ENCODE peak calls at places on chromosome 6, in ten cellular contexts. One of them, this sample, is unnamed.

GRCh38 chr6:38773338-38773737 is 58.2 kb downstream of the DNAH8 start:
- DNase-seq in GF-D8: no peak
- DNase-seq in ELF-1: peak
- DNase-seq in right cardiac atrium: no peak
- DNase-seq in osteocyte: no peak
- DNase-seq in T-helper 9 cell: no peak
- DNase-seq in HTR-8/SVneo: no peak
- DNase-seq in kidney: no peak
- DNase-seq in iPS-NIHi11: peak
- DNase-seq in EL: peak
- DNase-seq in this sample: no peak

GRCh38 chr6:2749972-2750600 is 636 bp downstream of the MYLK4 start:
- DNase-seq in ELF-1: peak
- DNase-seq in HTR-8/SVneo: peak
- DNase-seq in kidney: no peak
- DNase-seq in osteocyte: no peak
- DNase-seq in right cardiac atrium: no peak
- DNase-seq in GF-D8: no peak
- DNase-seq in T-helper 9 cell: peak
- DNase-seq in EL: peak
- DNase-seq in iPS-NIHi11: peak
- DNase-seq in this sample: no peak

GRCh38 chr6:33783781-33784520 is 5.0 kb downstream of the LEMD2 start:
- DNase-seq in iPS-NIHi11: no peak
- DNase-seq in EL: no peak
- DNase-seq in osteocyte: no peak
- DNase-seq in kidney: peak
- DNase-seq in T-helper 9 cell: no peak
- DNase-seq in GF-D8: no peak
- DNase-seq in ELF-1: no peak
- DNase-seq in right cardiac atrium: no peak
- DNase-seq in HTR-8/SVneo: no peak
- DNase-seq in this sample: no peak

GRCh38 chr6:5501837-5502236 is 240.5 kb downstream of the FARS2 start:
- DNase-seq in iPS-NIHi11: no peak
- DNase-seq in kidney: no peak
- DNase-seq in osteocyte: no peak
- DNase-seq in HTR-8/SVneo: no peak
- DNase-seq in ELF-1: no peak
- DNase-seq in GF-D8: no peak
- DNase-seq in EL: no peak
- DNase-seq in T-helper 9 cell: no peak
- DNase-seq in right cardiac atrium: peak
- DNase-seq in this sample: no peak

GRCh38 chr6:105321728-105322127 is 81.2 kb downstream of the PREP start:
- DNase-seq in kidney: no peak
- DNase-seq in iPS-NIHi11: no peak
- DNase-seq in ELF-1: no peak
- DNase-seq in osteocyte: no peak
- DNase-seq in right cardiac atrium: no peak
- DNase-seq in HTR-8/SVneo: no peak
- DNase-seq in EL: no peak
- DNase-seq in T-helper 9 cell: no peak
- DNase-seq in GF-D8: no peak
- DNase-seq in this sample: no peak

GRCh38 chr6:138979813-138980668 is 8.0 kb downstream of the REPS1 start:
- DNase-seq in ELF-1: no peak
- DNase-seq in T-helper 9 cell: no peak
- DNase-seq in HTR-8/SVneo: no peak
- DNase-seq in EL: no peak
- DNase-seq in kidney: no peak
- DNase-seq in GF-D8: no peak
- DNase-seq in right cardiac atrium: no peak
- DNase-seq in iPS-NIHi11: no peak
- DNase-seq in osteocyte: no peak
- DNase-seq in this sample: no peak

GRCh38 chr6:116016846-116017545 is 43.7 kb downstream of the FRK start:
- DNase-seq in iPS-NIHi11: no peak
- DNase-seq in kidney: no peak
- DNase-seq in HTR-8/SVneo: no peak
- DNase-seq in T-helper 9 cell: no peak
- DNase-seq in ELF-1: no peak
- DNase-seq in GF-D8: no peak
- DNase-seq in osteocyte: no peak
- DNase-seq in EL: no peak
- DNase-seq in right cardiac atrium: peak
- DNase-seq in this sample: no peak

GRCh38 chr6:161481786-161482516 is 208.1 kb upstream of the AGPAT4 start:
- DNase-seq in osteocyte: no peak
- DNase-seq in HTR-8/SVneo: no peak
- DNase-seq in kidney: no peak
- DNase-seq in iPS-NIHi11: no peak
- DNase-seq in T-helper 9 cell: no peak
- DNase-seq in GF-D8: no peak
- DNase-seq in ELF-1: no peak
- DNase-seq in EL: no peak
- DNase-seq in right cardiac atrium: no peak
- DNase-seq in this sample: no peak

GRCh38 chr6:33249732-33250625 is 21.7 kb downstream of the VPS52 start:
- DNase-seq in ELF-1: peak
- DNase-seq in T-helper 9 cell: no peak
- DNase-seq in right cardiac atrium: peak
- DNase-seq in GF-D8: no peak
- DNase-seq in EL: peak
- DNase-seq in osteocyte: no peak
- DNase-seq in kidney: peak
- DNase-seq in HTR-8/SVneo: no peak
- DNase-seq in iPS-NIHi11: peak
- DNase-seq in this sample: peak

GRCh38 chr6:126188271-126188909 is 151.5 kb upstream of the CENPW start:
- DNase-seq in osteocyte: no peak
- DNase-seq in GF-D8: no peak
- DNase-seq in ELF-1: no peak
- DNase-seq in right cardiac atrium: no peak
- DNase-seq in HTR-8/SVneo: peak
- DNase-seq in EL: peak
- DNase-seq in iPS-NIHi11: no peak
- DNase-seq in T-helper 9 cell: no peak
- DNase-seq in kidney: no peak
- DNase-seq in this sample: peak

GRCh38 chr6:37862992-37863391 is 43.5 kb downstream of the ZFAND3 start:
- DNase-seq in ELF-1: no peak
- DNase-seq in GF-D8: no peak
- DNase-seq in HTR-8/SVneo: peak
- DNase-seq in kidney: no peak
- DNase-seq in osteocyte: no peak
- DNase-seq in iPS-NIHi11: no peak
- DNase-seq in T-helper 9 cell: no peak
- DNase-seq in right cardiac atrium: no peak
- DNase-seq in EL: peak
- DNase-seq in this sample: no peak

GRCh38 chr6:23589811-23590210 is 536.2 kb upstream of the NRSN1 start:
- DNase-seq in T-helper 9 cell: no peak
- DNase-seq in EL: no peak
- DNase-seq in GF-D8: no peak
- DNase-seq in ELF-1: no peak
- DNase-seq in right cardiac atrium: no peak
- DNase-seq in HTR-8/SVneo: no peak
- DNase-seq in iPS-NIHi11: no peak
- DNase-seq in kidney: no peak
- DNase-seq in osteocyte: no peak
- DNase-seq in this sample: no peak

GRCh38 chr6:51550243-51550642 is 537.2 kb downstream of the PKHD1 start:
- DNase-seq in osteocyte: no peak
- DNase-seq in EL: no peak
- DNase-seq in ELF-1: peak
- DNase-seq in GF-D8: no peak
- DNase-seq in T-helper 9 cell: no peak
- DNase-seq in kidney: no peak
- DNase-seq in iPS-NIHi11: no peak
- DNase-seq in right cardiac atrium: no peak
- DNase-seq in HTR-8/SVneo: no peak
- DNase-seq in this sample: no peak